ENCODE peak calls at places on chromosomes 13 and 19, in seven cellular contexts. U, X, O, S, C, F and D are unnamed samples.

GRCh38 chr19:2561895-2562294 is 86.0 kb downstream of the GADD45B start:
- DNase-seq in U (no peak), X (no peak), O (peak; percentile 60), S (no peak), C (no peak), F (peak; percentile 62), D (no peak)

GRCh38 chr19:50974702-50975555 is 5.5 kb upstream of the KLK6 start:
- DNase-seq in U (no peak), X (no peak), O (no peak), S (no peak), C (no peak), F (no peak), D (no peak)

GRCh38 chr13:49314344-49314882 is 66.7 kb downstream of the CDADC1 start:
- DNase-seq in U (no peak), X (no peak), O (no peak), S (no peak), C (no peak), F (no peak), D (no peak)

GRCh38 chr13:34357435-34358232 is 539.7 kb downstream of the RFC3 start:
- DNase-seq in U (peak; percentile 25), X (peak; percentile 64), O (no peak), S (no peak), C (peak; percentile 16), F (no peak), D (peak; percentile 57)

GRCh38 chr13:69737129-69737935 is 370.3 kb upstream of the ATXN8OS start:
- DNase-seq in U (no peak), X (no peak), O (no peak), S (no peak), C (peak; percentile 12), F (no peak), D (no peak)

GRCh38 chr13:64684685-64685431 is 2545.3 kb downstream of the PCDH9 start:
- DNase-seq in U (no peak), X (no peak), O (no peak), S (no peak), C (no peak), F (no peak), D (no peak)

GRCh38 chr19:29526730-29527499 is 1.1 kb downstream of the VSTM2B start:
- DNase-seq in U (no peak), X (no peak), O (no peak), S (no peak), C (no peak), F (peak; percentile 73), D (no peak)

GRCh38 chr19:35213678-35214632 is 14.6 kb downstream of the FAM187B start:
- DNase-seq in U (peak; percentile 72), X (no peak), O (peak; percentile 74), S (peak; percentile 70), C (peak; percentile 83), F (peak; percentile 61), D (peak; percentile 92)

GRCh38 chr19:42601811-42602443 is 7.2 kb upstream of the CEACAM8 start:
- DNase-seq in U (peak; percentile 36), X (no peak), O (no peak), S (no peak), C (no peak), F (no peak), D (peak; percentile 15)

GRCh38 chr13:73599232-73600128 is 534.7 kb downstream of the KLF12 start:
- DNase-seq in U (no peak), X (no peak), O (no peak), S (no peak), C (no peak), F (no peak), D (no peak)

GRCh38 chr19:38395381-38396127 is 7.1 kb downstream of the SPRED3 start:
- DNase-seq in U (no peak), X (no peak), O (no peak), S (no peak), C (no peak), F (no peak), D (no peak)

GRCh38 chr13:98478134-98479129 is 98.5 kb downstream of the STK24 start:
- DNase-seq in U (no peak), X (no peak), O (no peak), S (no peak), C (no peak), F (no peak), D (no peak)

GRCh38 chr19:42170052-42170451 is 37.8 kb upstream of the POU2F2 start:
- DNase-seq in U (no peak), X (no peak), O (no peak), S (no peak), C (no peak), F (no peak), D (no peak)

GRCh38 chr13:100506600-100507422 is 81.8 kb downstream of the GGACT start:
- DNase-seq in U (no peak), X (no peak), O (no peak), S (no peak), C (no peak), F (no peak), D (no peak)

GRCh38 chr13:99312493-99312883 is 5.3 kb upstream of the GPR183 start:
- DNase-seq in U (no peak), X (no peak), O (peak; percentile 63), S (peak; percentile 23), C (peak; percentile 37), F (no peak), D (no peak)

DNA sequence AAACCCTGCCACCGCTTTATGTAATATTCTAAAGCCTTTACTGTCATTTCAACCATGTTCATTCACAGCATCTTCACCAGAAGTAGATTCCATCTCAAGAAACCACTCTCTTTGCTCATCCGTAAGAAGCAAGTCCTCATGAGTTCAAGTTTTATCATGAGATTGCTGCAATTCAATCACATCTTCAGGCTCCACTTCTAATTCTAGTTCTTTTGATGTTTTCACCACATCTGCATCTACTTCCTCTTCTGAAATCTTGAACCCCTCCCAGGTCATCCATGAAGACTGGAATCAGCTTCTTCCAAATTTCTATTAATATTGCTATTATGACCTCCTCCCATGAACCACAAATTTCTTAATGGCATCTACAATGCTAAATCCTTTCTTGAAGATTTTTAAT is 83.9 kb downstream of the FOXO1 start:
- DNase-seq in U (no peak), X (no peak), O (no peak), S (no peak), C (no peak), F (no peak), D (no peak)
- H3K4me1 ChIP-seq in U (peaks cover 9% of the 10 kb centered on the region), X (peaks cover 63% of the 10 kb centered on the region), O (peaks cover 18% of the 10 kb centered on the region), S (no peaks in the 10 kb centered on the region), C (peaks cover 72% of the 10 kb centered on the region), F (peaks cover 9% of the 10 kb centered on the region), D (peaks cover 19% of the 10 kb centered on the region)

GRCh38 chr13:20028953-20029352 is 70.4 kb downstream of the ZMYM2 start:
- DNase-seq in U (no peak), X (no peak), O (no peak), S (no peak), C (no peak), F (no peak), D (no peak)
- H3K4me1 ChIP-seq in U (no peaks in the 10 kb centered on the region), X (no peaks in the 10 kb centered on the region), O (no peaks in the 10 kb centered on the region), S (no peaks in the 10 kb centered on the region), C (no peaks in the 10 kb centered on the region), F (no peaks in the 10 kb centered on the region), D (no peaks in the 10 kb centered on the region)

DNA sequence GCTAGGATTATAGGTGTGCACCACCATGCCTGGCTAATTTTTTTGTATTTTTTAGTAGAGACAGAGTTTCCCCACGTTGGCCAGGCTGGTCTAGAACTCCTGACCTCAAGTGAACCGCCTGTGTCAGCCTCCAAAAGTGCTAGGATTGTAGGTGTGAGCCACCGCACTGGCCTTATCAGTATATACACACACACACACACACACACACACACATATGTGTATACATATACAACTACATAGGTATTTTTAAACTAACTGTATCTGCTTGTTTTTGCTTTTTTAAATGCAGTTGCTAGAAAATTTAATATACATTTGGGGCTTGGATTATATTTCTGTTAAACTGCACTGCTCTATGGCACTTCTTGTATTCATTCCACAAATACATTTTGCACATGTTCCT is 3.1 kb downstream of the CARD8 start:
- DNase-seq in U (no peak), X (no peak), O (no peak), S (no peak), C (no peak), F (no peak), D (no peak)
- H3K4me1 ChIP-seq in U (peaks cover 37% of the 10 kb centered on the region), X (peaks cover 37% of the 10 kb centered on the region), O (peaks cover 12% of the 10 kb centered on the region), S (peaks cover 6% of the 10 kb centered on the region), C (peaks cover 16% of the 10 kb centered on the region), F (no peaks in the 10 kb centered on the region), D (peaks cover 5% of the 10 kb centered on the region)

GRCh38 chr19:7263521-7263920 is 30.7 kb downstream of the INSR start:
- DNase-seq in U (no peak), X (no peak), O (no peak), S (no peak), C (no peak), F (no peak), D (no peak)
- H3K4me1 ChIP-seq in U (peaks cover 4% of the 10 kb centered on the region), X (peaks cover 74% of the 10 kb centered on the region), O (peaks cover 17% of the 10 kb centered on the region), S (no peaks in the 10 kb centered on the region), C (peaks cover 87% of the 10 kb centered on the region), F (peaks cover 2% of the 10 kb centered on the region), D (no peaks in the 10 kb centered on the region)

DNA sequence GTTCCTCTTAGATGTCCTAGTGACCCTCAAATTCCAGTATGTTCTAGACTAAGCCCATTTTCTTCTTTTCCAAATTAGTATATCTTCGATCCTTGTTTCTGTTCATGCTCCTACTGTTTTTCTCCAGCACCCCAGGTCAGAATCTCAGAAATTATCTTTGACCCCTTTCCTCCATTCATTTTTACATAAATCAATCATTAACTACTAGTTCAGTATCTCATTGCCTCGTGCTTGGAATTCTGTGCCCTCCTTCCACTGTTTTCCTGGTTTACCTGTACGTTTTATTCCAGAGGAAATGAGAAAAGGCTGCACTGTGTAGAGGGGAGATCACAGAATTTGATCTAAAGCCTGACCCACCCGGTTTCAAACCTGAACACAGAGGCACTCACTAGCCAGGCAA is 107.9 kb downstream of the LRCH1 start:
- DNase-seq in U (no peak), X (no peak), O (no peak), S (no peak), C (no peak), F (no peak), D (no peak)
- H3K4me1 ChIP-seq in U (no peaks in the 10 kb centered on the region), X (peaks cover 81% of the 10 kb centered on the region), O (peaks cover 47% of the 10 kb centered on the region), S (no peaks in the 10 kb centered on the region), C (peaks cover 62% of the 10 kb centered on the region), F (peaks cover 12% of the 10 kb centered on the region), D (peaks cover 12% of the 10 kb centered on the region)